ENCODE peak calls at places on chromosomes 2 and 18, in nine cellular contexts. N, Q, Z, H, L, W, O, M and C are unnamed samples.

GRCh38 chr18:32378705-32379104 is 92.0 kb downstream of the GAREM1 start:
- DNase-seq in W (no peak), L (no peak), Q (peak), Z (no peak), O (no peak), H (no peak), N (no peak), M (peak), C (no peak)

GRCh38 chr18:29003194-29003593 is 826.3 kb upstream of the CDH2 start:
- DNase-seq in W (no peak), O (no peak), Q (no peak), L (no peak), N (no peak), M (peak), Z (no peak), H (peak), C (no peak)

GRCh38 chr2:170324640-170325046 is 146.7 kb downstream of the MYO3B start:
- DNase-seq in H (peak), W (no peak), Q (peak), O (no peak), N (no peak), M (peak), Z (peak), L (peak), C (peak)

GRCh38 chr2:70678576-70679143 is 89.3 kb downstream of the ADD2 start:
- DNase-seq in M (peak), Z (no peak), L (peak), Q (no peak), H (no peak), O (no peak), N (no peak), W (peak), C (no peak)

GRCh38 chr18:71209944-71210343 is 921.1 kb downstream of the SOCS6 start:
- DNase-seq in H (no peak), N (no peak), Z (no peak), Q (no peak), M (no peak), W (no peak), L (no peak), O (no peak), C (no peak)

GRCh38 chr2:71813801-71814470 is 333.7 kb downstream of the CYP26B1 start:
- DNase-seq in Z (no peak), M (no peak), O (no peak), N (no peak), Q (no peak), W (no peak), H (peak), L (peak), C (no peak)

GRCh38 chr2:86372641-86373502 is 35.4 kb upstream of the REEP1 start:
- DNase-seq in M (no peak), N (no peak), Q (peak), L (peak), Z (no peak), O (no peak), H (peak), W (peak), C (no peak)

GRCh38 chr2:68857855-68858456 is 13.2 kb downstream of the BMP10 start:
- DNase-seq in L (no peak), Z (no peak), Q (no peak), M (no peak), H (no peak), O (no peak), N (no peak), W (no peak), C (no peak)

GRCh38 chr2:150100311-150100710 is 387.2 kb downstream of the RND3 start:
- DNase-seq in N (no peak), L (no peak), Z (no peak), M (no peak), W (no peak), Q (no peak), O (no peak), H (no peak), C (no peak)

GRCh38 chr18:51100371-51101000 is 70.5 kb downstream of the SMAD4 start:
- DNase-seq in Z (no peak), L (peak), Q (no peak), H (no peak), O (no peak), N (no peak), M (no peak), W (no peak), C (no peak)

GRCh38 chr2:11667194-11667593 is 2.8 kb downstream of the NTSR2 start:
- DNase-seq in Z (no peak), O (no peak), W (peak), H (peak), L (no peak), Q (no peak), M (no peak), N (no peak), C (no peak)

GRCh38 chr2:128444044-128444771 is 125.5 kb upstream of the HS6ST1 start:
- DNase-seq in N (no peak), Z (no peak), O (no peak), H (peak), L (peak), Q (no peak), W (peak), M (no peak), C (no peak)

GRCh38 chr2:26438526-26438925 is 36.8 kb downstream of the DRC1 start:
- DNase-seq in N (no peak), O (no peak), W (no peak), Z (no peak), L (no peak), M (peak), Q (no peak), H (no peak), C (no peak)

GRCh38 chr2:64950226-64951160 is 38.7 kb upstream of the SLC1A4 start:
- DNase-seq in L (no peak), W (no peak), Z (no peak), M (no peak), Q (no peak), O (no peak), N (no peak), H (no peak), C (no peak)

GRCh38 chr2:205806126-205806905 is 124.0 kb downstream of the NRP2 start:
- DNase-seq in Q (no peak), M (no peak), O (no peak), Z (no peak), H (no peak), N (no peak), W (no peak), L (no peak), C (no peak)

GRCh38 chr18:51137891-51138290 is 59.6 kb downstream of the MEX3C start:
- DNase-seq in H (peak), L (no peak), Q (no peak), N (no peak), O (no peak), Z (no peak), W (no peak), M (no peak), C (no peak)

GRCh38 chr18:25979358-25979727 is 111.1 kb downstream of the SS18 start:
- DNase-seq in L (no peak), Z (no peak), H (no peak), Q (no peak), M (no peak), W (no peak), N (no peak), O (no peak), C (no peak)

GRCh38 chr18:1663879-1664705 is 759.4 kb downstream of the ADCYAP1 start:
- DNase-seq in Z (peak), O (no peak), L (peak), N (no peak), Q (peak), H (peak), W (no peak), M (peak), C (no peak)

GRCh38 chr2:49943944-49944803 is 789.9 kb upstream of the FSHR start:
- DNase-seq in M (no peak), L (no peak), Z (no peak), H (no peak), N (no peak), Q (no peak), O (no peak), W (no peak), C (no peak)

GRCh38 chr2:201280191-201281040 is 20.1 kb downstream of the CASP8 start:
- DNase-seq in M (no peak), L (no peak), Q (no peak), O (no peak), Z (no peak), W (no peak), N (no peak), H (no peak), C (no peak)

GRCh38 chr2:7508220-7508943 is 591.2 kb downstream of the RNF144A start:
- DNase-seq in Q (no peak), W (no peak), L (no peak), N (no peak), O (no peak), Z (no peak), H (no peak), M (peak), C (no peak)

GRCh38 chr2:200329798-200330197 is 23.3 kb downstream of the SPATS2L start:
- DNase-seq in O (no peak), M (no peak), W (no peak), H (no peak), L (no peak), Z (no peak), N (no peak), Q (no peak), C (no peak)